ENCODE peak calls at places on chromosome 14, in seven cellular contexts. R is AG04449, X is K562, Y is neural progenitor cell, E is kidney epithelial cell, W is natural killer cell, V is cardiac fibroblast. L is an unnamed sample.

GRCh38 chr14:70754989-70755388 is 54.3 kb downstream of the MAP3K9 start:
- DNase-seq in V (peak; percentile 3), W (no peak), R (no peak), Y (no peak), E (peak; percentile 91), X (no peak), L (no peak)

GRCh38 chr14:58965601-58966000 is 222.9 kb upstream of the DAAM1 start:
- DNase-seq in X (no peak), W (no peak), Y (no peak), E (no peak), R (no peak), V (no peak), L (no peak)

GRCh38 chr14:58979325-58979724 is 209.1 kb upstream of the DAAM1 start:
- DNase-seq in W (no peak), R (no peak), V (no peak), X (no peak), Y (no peak), E (no peak), L (no peak)

GRCh38 chr14:79643132-79643531 is 568.2 kb downstream of the DIO2 start:
- DNase-seq in X (no peak), V (no peak), Y (no peak), R (no peak), W (no peak), E (no peak), L (no peak)

GRCh38 chr14:64191756-64192155 is 102.4 kb downstream of the ESR2 start:
- DNase-seq in Y (no peak), R (peak; percentile 71), X (no peak), V (peak; percentile 96), W (no peak), E (peak; percentile 16), L (no peak)

GRCh38 chr14:104224516-104225281 is 86.3 kb downstream of the KIF26A start:
- DNase-seq in W (no peak), V (no peak), E (no peak), R (no peak), X (peak; percentile 27), Y (peak; percentile 73), L (peak; percentile 51)

GRCh38 chr14:30440986-30441385 is 118.0 kb upstream of the G2E3 start:
- DNase-seq in V (no peak), W (no peak), R (no peak), E (no peak), Y (no peak), X (no peak), L (no peak)

GRCh38 chr14:50831704-50832130 is 755 bp upstream of the NIN start:
- DNase-seq in R (no peak), X (peak; percentile 13), W (no peak), E (no peak), V (no peak), Y (peak; percentile 46), L (no peak)

GRCh38 chr14:24458736-24459135 is 16.2 kb upstream of the SDR39U1 start:
- DNase-seq in W (no peak), R (no peak), V (no peak), E (no peak), Y (no peak), X (no peak), L (no peak)

GRCh38 chr14:33191855-33192254 is 253.2 kb downstream of the NPAS3 start:
- DNase-seq in Y (no peak), V (no peak), W (no peak), X (no peak), E (no peak), R (no peak), L (no peak)

GRCh38 chr14:51616724-51617409 is 34.8 kb upstream of the FRMD6 start:
- DNase-seq in X (no peak), W (no peak), R (peak; percentile 76), V (peak; percentile 90), E (peak; percentile 90), Y (no peak), L (no peak)

GRCh38 chr14:35482994-35483515 is 50.9 kb upstream of the INSM2 start:
- DNase-seq in E (no peak), V (no peak), X (no peak), Y (no peak), W (no peak), R (no peak), L (no peak)

GRCh38 chr14:51942971-51943370 is 46.4 kb upstream of the RTRAF start:
- DNase-seq in W (no peak), V (no peak), X (no peak), Y (no peak), E (no peak), R (no peak), L (no peak)

GRCh38 chr14:96059519-96060135 is 20.5 kb downstream of the C14orf132 start:
- DNase-seq in W (no peak), R (no peak), X (no peak), Y (no peak), E (no peak), V (no peak), L (no peak)

GRCh38 chr14:96062506-96062905 is 23.3 kb downstream of the C14orf132 start:
- DNase-seq in V (no peak), Y (no peak), W (no peak), X (no peak), E (no peak), R (no peak), L (no peak)

GRCh38 chr14:96064866-96065265 is 25.7 kb downstream of the C14orf132 start:
- DNase-seq in Y (no peak), X (no peak), V (no peak), E (no peak), W (no peak), R (no peak), L (no peak)

GRCh38 chr14:96060161-96060933 is 21.2 kb downstream of the C14orf132 start:
- DNase-seq in Y (no peak), V (no peak), E (no peak), W (no peak), R (no peak), X (no peak), L (no peak)

GRCh38 chr14:96062010-96062409 is 22.8 kb downstream of the C14orf132 start:
- DNase-seq in R (no peak), E (no peak), W (no peak), V (no peak), X (no peak), Y (no peak), L (no peak)
- TF ChIP-seq CTCF in R (no peak), E (no peak), W (no peak), V (no peak), X (no peak), Y (no peak), L (no peak)

GRCh38 chr14:106528717-106529116 is 1002.3 kb downstream of the TMEM121 start:
- DNase-seq in X (no peak), Y (no peak), R (no peak), E (no peak), W (no peak), V (no peak), L (no peak)

GRCh38 chr14:106530031-106530422 is 1003.6 kb downstream of the TMEM121 start:
- DNase-seq in V (no peak), R (no peak), E (no peak), W (no peak), X (no peak), Y (no peak), L (no peak)

GRCh38 chr14:106530423-106531107 is 1004.2 kb downstream of the TMEM121 start:
- DNase-seq in R (no peak), E (no peak), X (peak; percentile 47), Y (no peak), W (peak; percentile 28), V (no peak), L (no peak)
- TF ChIP-seq CTCF in R (no peak), E (no peak), X (peak; percentile 99), Y (no peak), W (peak; percentile 32), V (no peak), L (no peak)

DNA sequence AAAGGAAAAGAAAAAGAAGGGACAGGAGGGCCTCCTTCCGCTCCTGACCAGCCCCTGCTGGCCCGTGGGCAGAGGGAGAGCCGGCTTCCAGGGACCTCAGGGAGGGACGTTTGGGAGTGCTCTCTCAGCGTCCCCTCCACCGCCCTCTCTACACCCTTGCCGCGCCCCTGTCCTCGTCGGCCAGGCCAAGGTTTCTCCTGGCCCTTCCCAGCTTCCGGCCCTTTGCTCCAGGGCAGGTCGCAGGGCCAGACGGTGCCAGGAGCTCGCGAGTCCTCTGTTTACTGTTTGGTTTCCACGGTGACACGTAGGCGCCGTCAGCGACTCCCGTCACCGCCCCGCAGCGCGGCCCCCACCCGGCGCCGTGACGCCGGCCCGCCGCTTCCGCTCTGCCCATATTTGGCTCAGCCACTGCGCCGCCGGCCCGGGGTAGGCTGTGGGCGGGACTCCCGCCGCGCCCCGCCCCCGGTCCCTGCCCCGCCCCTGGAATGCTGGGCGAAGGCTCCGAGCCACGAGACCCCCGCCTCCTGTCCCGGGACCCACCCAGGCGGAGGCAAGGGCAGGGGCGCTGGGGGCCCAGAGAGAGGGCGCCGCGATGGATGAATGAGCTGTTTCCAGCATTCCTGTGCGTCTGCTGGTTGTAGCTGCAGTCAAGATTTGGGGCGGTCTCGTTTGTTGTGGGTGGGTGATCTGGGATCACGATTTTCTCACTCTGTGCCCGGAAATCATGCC is 15.5 kb downstream of the FOS start:
- DNase-seq in E (peak; percentile 87), Y (peak; percentile 98), X (peak; percentile 92), R (no peak), W (peak; percentile 95), V (peak; percentile 97), L (peak; percentile 98)
- TF ChIP-seq CTCF in E (no peak), Y (no peak), X (no peak), R (no peak), W (no peak), V (no peak), L (no peak)

GRCh38 chr14:101286271-101287018 is 274.9 kb upstream of the DIO3 start:
- DNase-seq in V (no peak), E (no peak), W (no peak), Y (no peak), R (no peak), X (no peak), L (no peak)

GRCh38 chr14:101290681-101291080 is 270.6 kb upstream of the DIO3 start:
- DNase-seq in V (no peak), Y (no peak), W (no peak), E (no peak), X (no peak), R (no peak), L (no peak)

GRCh38 chr14:101289230-101289690 is 272.0 kb upstream of the DIO3 start:
- DNase-seq in W (no peak), X (no peak), R (no peak), E (no peak), Y (no peak), V (no peak), L (no peak)

GRCh38 chr14:101289911-101290310 is 271.4 kb upstream of the DIO3 start:
- DNase-seq in X (no peak), V (no peak), W (no peak), E (no peak), Y (no peak), R (no peak), L (no peak)

DNA sequence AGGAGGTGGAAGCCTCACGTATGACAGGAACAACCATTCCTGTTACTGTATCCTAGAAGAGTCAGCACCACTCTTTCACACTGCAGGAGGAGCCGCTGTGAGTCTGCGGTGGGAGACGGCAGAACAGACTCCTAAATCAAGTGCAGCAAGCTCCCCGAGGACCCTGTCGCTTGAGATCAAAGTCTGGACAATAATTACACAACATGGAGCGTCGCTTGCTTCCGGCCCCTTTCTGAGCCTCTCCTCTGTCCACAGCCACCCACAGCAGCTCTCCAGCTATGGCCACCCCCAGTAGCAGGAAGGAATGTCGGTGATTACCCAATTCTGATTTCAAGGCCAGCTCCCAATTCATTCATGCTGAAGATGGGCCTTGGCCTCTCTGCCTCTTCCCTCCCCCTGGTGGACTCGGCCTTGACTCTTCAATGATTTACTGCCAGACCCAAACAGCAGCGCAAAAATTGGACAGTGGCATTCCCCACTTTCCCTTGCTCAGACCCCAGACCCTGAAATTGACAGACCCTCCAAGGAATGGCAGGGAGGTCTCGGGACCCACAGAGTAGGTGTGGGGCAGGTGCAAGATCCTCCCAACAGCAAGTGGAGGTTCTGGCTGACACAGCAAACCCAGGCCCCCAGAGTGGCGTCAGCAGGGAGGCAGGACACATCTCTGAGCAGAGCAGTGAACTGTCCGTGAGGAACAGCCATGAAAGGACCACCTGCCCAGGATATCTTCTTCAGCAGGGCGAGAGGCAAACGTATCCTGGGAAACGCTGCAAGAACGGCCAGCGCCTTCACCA is 272.7 kb upstream of the DIO3 start:
- DNase-seq in Y (no peak), R (no peak), E (no peak), V (no peak), W (no peak), X (no peak), L (no peak)
- TF ChIP-seq CTCF in Y (no peak), R (no peak), E (no peak), V (no peak), W (no peak), X (no peak), L (no peak)